ENCODE peak calls at places on chromosomes 5 and 9, in seven cellular contexts. One of them, this sample, is unnamed.
A peak's percentile ranks its signal among the peaks of the same experiment; 100 is the strongest.

GRCh38 chr5:1171340-1171941 is 30.0 kb upstream of the SLC6A19 start:
- DNase-seq in T1000: peak; percentile 24
- DNase-seq in KBM-7: no peak
- DNase-seq in ovary: no peak
- DNase-seq in foreskin keratinocyte: no peak
- DNase-seq in CD4-positive, alpha-beta memory T cell: no peak
- DNase-seq in AG20443: peak; percentile 76
- DNase-seq in this sample: no peak

GRCh38 chr9:134775552-134775951 is 105.1 kb upstream of the FCN2 start:
- DNase-seq in AG20443: no peak
- DNase-seq in KBM-7: no peak
- DNase-seq in CD4-positive, alpha-beta memory T cell: no peak
- DNase-seq in foreskin keratinocyte: no peak
- DNase-seq in ovary: no peak
- DNase-seq in T1000: peak; percentile 15
- DNase-seq in this sample: no peak

GRCh38 chr9:79611091-79611614 is 39.4 kb downstream of the TLE4 start:
- DNase-seq in CD4-positive, alpha-beta memory T cell: no peak
- DNase-seq in AG20443: peak; percentile 77
- DNase-seq in T1000: peak; percentile 48
- DNase-seq in KBM-7: peak; percentile 77
- DNase-seq in foreskin keratinocyte: peak; percentile 32
- DNase-seq in ovary: no peak
- DNase-seq in this sample: no peak

GRCh38 chr5:124744170-124744911 is 2.1 kb downstream of the ZNF608 start:
- DNase-seq in T1000: no peak
- DNase-seq in foreskin keratinocyte: no peak
- DNase-seq in KBM-7: no peak
- DNase-seq in ovary: peak; percentile 71
- DNase-seq in AG20443: no peak
- DNase-seq in CD4-positive, alpha-beta memory T cell: no peak
- DNase-seq in this sample: peak; percentile 38

GRCh38 chr9:109129470-109130197 is 9.9 kb upstream of the TMEM245 start:
- DNase-seq in AG20443: no peak
- DNase-seq in T1000: no peak
- DNase-seq in KBM-7: no peak
- DNase-seq in ovary: no peak
- DNase-seq in CD4-positive, alpha-beta memory T cell: no peak
- DNase-seq in foreskin keratinocyte: no peak
- DNase-seq in this sample: no peak

GRCh38 chr5:116076496-116076895 is 8.3 kb upstream of the COMMD10 start:
- DNase-seq in CD4-positive, alpha-beta memory T cell: no peak
- DNase-seq in KBM-7: peak; percentile 78
- DNase-seq in foreskin keratinocyte: no peak
- DNase-seq in T1000: no peak
- DNase-seq in AG20443: no peak
- DNase-seq in ovary: no peak
- DNase-seq in this sample: peak; percentile 10

GRCh38 chr5:36878421-36879088 is 2.0 kb downstream of the NIPBL start:
- DNase-seq in ovary: peak; percentile 38
- DNase-seq in T1000: peak; percentile 13
- DNase-seq in KBM-7: peak; percentile 28
- DNase-seq in AG20443: peak; percentile 54
- DNase-seq in CD4-positive, alpha-beta memory T cell: no peak
- DNase-seq in foreskin keratinocyte: no peak
- DNase-seq in this sample: peak; percentile 57

GRCh38 chr5:8884029-8884428 is 661.8 kb downstream of the SEMA5A start:
- DNase-seq in KBM-7: no peak
- DNase-seq in ovary: no peak
- DNase-seq in CD4-positive, alpha-beta memory T cell: no peak
- DNase-seq in AG20443: no peak
- DNase-seq in foreskin keratinocyte: no peak
- DNase-seq in T1000: no peak
- DNase-seq in this sample: no peak

GRCh38 chr5:302951-303350 is 18.6 kb upstream of the AHRR start:
- DNase-seq in ovary: no peak
- DNase-seq in AG20443: no peak
- DNase-seq in foreskin keratinocyte: no peak
- DNase-seq in CD4-positive, alpha-beta memory T cell: no peak
- DNase-seq in T1000: no peak
- DNase-seq in KBM-7: no peak
- DNase-seq in this sample: no peak

This sample was measured in epithelial cell of esophagus.